ENCODE peak calls at places on chromosomes 4 and X, in six cellular contexts. F is T1000; H is neural progenitor cell; Q is stimulated activated CD4-positive, alpha-beta T cell treated with anti-CD3 and anti-CD28 coated beads, Interleukin-2, amount 100 ng/mL, for 48 hours; N is anterior cingulate cortex; W is GM23248. S is an unnamed sample.

GRCh38 chr4:17595471-17596005 is 18.5 kb downstream of the LAP3 start:
- DNase-seq in F (no peak), H (no peak), Q (no peak), N (no peak), W (no peak), S (no peak)

GRCh38 chrX:42290608-42291007 is 367.3 kb upstream of the CASK start:
- DNase-seq in F (no peak), H (peak; percentile 11), Q (no peak), N (no peak), W (peak; percentile 20), S (no peak)

GRCh38 chr4:114286275-114286674 is 306.8 kb upstream of the ARSJ start:
- DNase-seq in F (no peak), H (no peak), Q (no peak), N (no peak), W (peak; percentile 34), S (no peak)

GRCh38 chr4:139153411-139154133 is 23.4 kb downstream of the ELF2 start:
- DNase-seq in F (no peak), H (no peak), Q (no peak), N (no peak), W (no peak), S (no peak)

GRCh38 chr4:146415829-146416228 is 105.9 kb downstream of the SLC10A7 start:
- DNase-seq in F (no peak), H (no peak), Q (no peak), N (no peak), W (no peak), S (no peak)

GRCh38 chr4:69330345-69330744 is 50.1 kb downstream of the UGT2B28 start:
- DNase-seq in F (no peak), H (no peak), Q (no peak), N (no peak), W (no peak), S (no peak)

GRCh38 chr4:173448557-173448918 is 49.6 kb upstream of the SCRG1 start:
- DNase-seq in F (no peak), H (no peak), Q (no peak), N (no peak), W (peak; percentile 36), S (peak; percentile 78)

GRCh38 chrX:105477351-105477750 is 256.9 kb upstream of the TEX13A start:
- DNase-seq in F (no peak), H (no peak), Q (no peak), N (no peak), W (no peak), S (no peak)

GRCh38 chrX:21959362-21960051 is 19.0 kb downstream of the SMS start:
- DNase-seq in F (no peak), H (no peak), Q (no peak), N (no peak), W (no peak), S (no peak)

GRCh38 chrX:25343060-25343459 is 327.3 kb upstream of the ARX start:
- DNase-seq in F (no peak), H (peak; percentile 16), Q (no peak), N (no peak), W (no peak), S (no peak)

GRCh38 chr4:176753049-176753448 is 39.7 kb downstream of the VEGFC start:
- DNase-seq in F (peak; percentile 38), H (peak; percentile 18), Q (no peak), N (no peak), W (peak; percentile 94), S (peak; percentile 97)

GRCh38 chr4:168604496-168605373 is 107.9 kb downstream of the PALLD start:
- DNase-seq in F (no peak), H (peak; percentile 90), Q (no peak), N (no peak), W (peak; percentile 94), S (peak; percentile 91)

GRCh38 chr4:30844861-30845582 is 124.9 kb downstream of the PCDH7 start:
- DNase-seq in F (no peak), H (no peak), Q (no peak), N (no peak), W (no peak), S (no peak)

GRCh38 chr4:113686950-113687718 is 74.4 kb downstream of the CAMK2D start:
- DNase-seq in F (no peak), H (no peak), Q (no peak), N (no peak), W (peak; percentile 17), S (peak; percentile 57)

GRCh38 chr4:120554086-120554485 is 368.4 kb downstream of the PRDM5 start:
- DNase-seq in F (no peak), H (no peak), Q (no peak), N (no peak), W (no peak), S (no peak)

GRCh38 chr4:140943887-140944515 is 187.8 kb upstream of the TBC1D9 start:
- DNase-seq in F (no peak), H (no peak), Q (no peak), N (no peak), W (peak; percentile 67), S (no peak)

GRCh38 chr4:42148453-42148852 is 4.0 kb downstream of the BEND4 start:
- DNase-seq in F (no peak), H (no peak), Q (no peak), N (no peak), W (no peak), S (no peak)

GRCh38 chr4:22410645-22411247 is 105.1 kb downstream of the ADGRA3 start:
- DNase-seq in F (no peak), H (peak; percentile 18), Q (no peak), N (no peak), W (peak; percentile 55), S (no peak)

GRCh38 chr4:118289794-118290193 is 63.0 kb downstream of the PRSS12 start:
- DNase-seq in F (no peak), H (no peak), Q (no peak), N (no peak), W (peak; percentile 85), S (no peak)

GRCh38 chr4:153058668-153059060 is 122.5 kb downstream of the FHDC1 start:
- DNase-seq in F (no peak), H (no peak), Q (no peak), N (no peak), W (no peak), S (no peak)

GRCh38 chr4:111639120-111639519 is 506.1 kb upstream of the FAM241A start:
- DNase-seq in F (no peak), H (no peak), Q (no peak), N (no peak), W (peak; percentile 80), S (peak; percentile 22)

GRCh38 chrX:71515039-71515398 is 17.9 kb upstream of the OGT start:
- DNase-seq in F (no peak), H (no peak), Q (no peak), N (no peak), W (peak; percentile 37), S (no peak)

GRCh38 chr4:26047795-26048194 is 133.8 kb downstream of the SMIM20 start:
- DNase-seq in F (no peak), H (no peak), Q (no peak), N (no peak), W (no peak), S (no peak)

GRCh38 chr4:54550415-54551171 is 107.2 kb upstream of the KIT start:
- DNase-seq in F (no peak), H (peak; percentile 15), Q (no peak), N (no peak), W (peak; percentile 71), S (peak; percentile 26)

GRCh38 chr4:100935090-100935489 is 412.2 kb downstream of the PPP3CA start:
- DNase-seq in F (no peak), H (no peak), Q (no peak), N (no peak), W (peak; percentile 19), S (peak; percentile 42)

GRCh38 chrX:150032742-150033141 is 94.5 kb upstream of the EOLA2 start:
- DNase-seq in F (no peak), H (peak; percentile 57), Q (no peak), N (no peak), W (peak; percentile 87), S (peak; percentile 33)

GRCh38 chr4:13797061-13797460 is 169.5 kb upstream of the BOD1L1 start:
- DNase-seq in F (no peak), H (no peak), Q (no peak), N (no peak), W (no peak), S (no peak)

GRCh38 chr4:7384003-7384928 is 50.5 kb downstream of the PSAPL1 start:
- DNase-seq in F (no peak), H (no peak), Q (no peak), N (no peak), W (no peak), S (no peak)

GRCh38 chr4:106238819-106239420 is 77.1 kb downstream of the TBCK start:
- DNase-seq in F (no peak), H (peak; percentile 47), Q (no peak), N (no peak), W (peak; percentile 59), S (peak; percentile 48)

GRCh38 chr4:38310446-38311043 is 350.3 kb downstream of the PTTG2 start:
- DNase-seq in F (no peak), H (no peak), Q (peak; percentile 58), N (no peak), W (peak; percentile 28), S (peak; percentile 90)

GRCh38 chr4:40991908-40992307 is 222.4 kb downstream of the APBB2 start:
- DNase-seq in F (no peak), H (no peak), Q (no peak), N (no peak), W (no peak), S (no peak)

GRCh38 chr4:108166441-108167315 is 2.1 kb downstream of the LEF1 start:
- DNase-seq in F (peak; percentile 2), H (peak; percentile 85), Q (peak; percentile 49), N (no peak), W (no peak), S (no peak)

GRCh38 chr4:130210871-130211270 is 1114.9 kb downstream of the C4orf33 start:
- DNase-seq in F (peak; percentile 4), H (no peak), Q (no peak), N (no peak), W (peak; percentile 21), S (peak; percentile 11)

GRCh38 chr4:131093303-131093702 is 1997.4 kb downstream of the C4orf33 start:
- DNase-seq in F (no peak), H (no peak), Q (no peak), N (no peak), W (no peak), S (no peak)

GRCh38 chrX:12887767-12888166 is 18.7 kb upstream of the TLR8 start:
- DNase-seq in F (no peak), H (no peak), Q (no peak), N (no peak), W (no peak), S (no peak)

GRCh38 chr4:13476915-13477314 is 7.2 kb downstream of the RAB28 start:
- DNase-seq in F (no peak), H (no peak), Q (no peak), N (no peak), W (peak; percentile 91), S (peak; percentile 15)

GRCh38 chr4:101667348-101667747 is 123.2 kb upstream of the BANK1 start:
- DNase-seq in F (no peak), H (no peak), Q (no peak), N (no peak), W (peak; percentile 28), S (peak; percentile 66)

GRCh38 chr4:52712991-52713275 is 38.3 kb downstream of the ERVMER34-1 start:
- DNase-seq in F (no peak), H (no peak), Q (no peak), N (no peak), W (no peak), S (peak; percentile 33)

GRCh38 chrX:72052415-72053090 is 79.2 kb downstream of the RTL5 start:
- DNase-seq in F (no peak), H (no peak), Q (no peak), N (no peak), W (peak; percentile 63), S (no peak)

S was measured in LHCN-M2.